ENCODE peak calls at places on chromosome 18, in four cellular contexts. I is A549, Q is stomach, N is brain microvascular endothelial cell. H is an unnamed sample.

GRCh38 chr18:33717339-33717738 is 139.3 kb downstream of the ASXL3 start:
- DNase-seq in I (no peak), Q (no peak), N (no peak), H (no peak)

GRCh38 chr18:42883177-42883576 is 232.3 kb downstream of the RIT2 start:
- DNase-seq in I (no peak), Q (no peak), N (no peak), H (no peak)

GRCh38 chr18:812673-813404 is 797 bp upstream of the YES1 start:
- DNase-seq in I (peak; percentile 70), Q (peak; percentile 66), N (peak; percentile 60), H (peak; percentile 61)

GRCh38 chr18:65221736-65222135 is 529.1 kb upstream of the CDH7 start:
- DNase-seq in I (no peak), Q (no peak), N (no peak), H (no peak)

GRCh38 chr18:6413554-6414117 is 1.1 kb downstream of the L3MBTL4 start:
- DNase-seq in I (no peak), Q (peak; percentile 35), N (no peak), H (no peak)

GRCh38 chr18:68500551-68500950 is 214.4 kb downstream of the TMX3 start:
- DNase-seq in I (no peak), Q (no peak), N (no peak), H (no peak)

GRCh38 chr18:7084766-7085080 is 32.9 kb downstream of the LAMA1 start:
- DNase-seq in I (no peak), Q (no peak), N (peak; percentile 49), H (peak; percentile 23)

GRCh38 chr18:54515149-54515548 is 75.9 kb upstream of the DYNAP start:
- DNase-seq in I (no peak), Q (no peak), N (no peak), H (no peak)

GRCh38 chr18:6044319-6044718 is 149.0 kb upstream of the TMEM200C start:
- DNase-seq in I (no peak), Q (no peak), N (no peak), H (no peak)

GRCh38 chr18:48949051-48949605 is 1.6 kb downstream of the SMAD7 start:
- DNase-seq in I (no peak), Q (peak; percentile 69), N (no peak), H (no peak)

GRCh38 chr18:44181951-44182350 is 498.7 kb upstream of the SETBP1 start:
- DNase-seq in I (no peak), Q (no peak), N (no peak), H (no peak)

GRCh38 chr18:68177807-68178702 is 536.9 kb downstream of the TMX3 start:
- DNase-seq in I (no peak), Q (peak; percentile 25), N (peak; percentile 96), H (peak; percentile 8)

GRCh38 chr18:14941256-14941655 is 193.3 kb downstream of the ANKRD30B start:
- DNase-seq in I (no peak), Q (no peak), N (no peak), H (no peak)

GRCh38 chr18:22594155-22594690 is 176.5 kb upstream of the CTAGE1 start:
- DNase-seq in I (no peak), Q (no peak), N (no peak), H (no peak)

GRCh38 chr18:59459352-59460059 is 100.4 kb upstream of the LMAN1 start:
- DNase-seq in I (peak; percentile 30), Q (no peak), N (no peak), H (peak; percentile 20)

GRCh38 chr18:21241224-21242131 is 554 bp upstream of the GREB1L start:
- DNase-seq in I (no peak), Q (no peak), N (no peak), H (no peak)

GRCh38 chr18:78006805-78007204 is 757.2 kb downstream of the GALR1 start:
- DNase-seq in I (no peak), Q (no peak), N (no peak), H (no peak)

GRCh38 chr18:48663931-48664847 is 125.4 kb downstream of the CTIF start:
- DNase-seq in I (peak; percentile 39), Q (peak; percentile 73), N (no peak), H (peak; percentile 41)

GRCh38 chr18:46794607-46795006 is 37.8 kb upstream of the ST8SIA5 start:
- DNase-seq in I (no peak), Q (no peak), N (no peak), H (no peak)

GRCh38 chr18:71831039-71831438 is 713.1 kb downstream of the CBLN2 start:
- DNase-seq in I (no peak), Q (no peak), N (no peak), H (no peak)

GRCh38 chr18:61308009-61308408 is 25.2 kb upstream of the CDH20 start:
- DNase-seq in I (no peak), Q (no peak), N (no peak), H (no peak)

GRCh38 chr18:76931171-76931570 is 108.8 kb downstream of the ZNF236 start:
- DNase-seq in I (no peak), Q (no peak), N (no peak), H (no peak)

GRCh38 chr18:76935722-76936337 is 113.5 kb downstream of the ZNF236 start:
- DNase-seq in I (no peak), Q (no peak), N (no peak), H (no peak)

GRCh38 chr18:76928179-76928868 is 106.0 kb downstream of the ZNF236 start:
- DNase-seq in I (no peak), Q (no peak), N (no peak), H (no peak)

GRCh38 chr18:76936877-76937276 is 114.5 kb downstream of the ZNF236 start:
- DNase-seq in I (no peak), Q (no peak), N (no peak), H (no peak)

GRCh38 chr18:76932026-76932819 is 109.9 kb downstream of the ZNF236 start:
- DNase-seq in I (no peak), Q (no peak), N (no peak), H (no peak)
- H3K27ac ChIP-seq in I (no peak overlapping the region), Q (no peak overlapping the region), N (no peak overlapping the region), H (no peak overlapping the region)

DNA sequence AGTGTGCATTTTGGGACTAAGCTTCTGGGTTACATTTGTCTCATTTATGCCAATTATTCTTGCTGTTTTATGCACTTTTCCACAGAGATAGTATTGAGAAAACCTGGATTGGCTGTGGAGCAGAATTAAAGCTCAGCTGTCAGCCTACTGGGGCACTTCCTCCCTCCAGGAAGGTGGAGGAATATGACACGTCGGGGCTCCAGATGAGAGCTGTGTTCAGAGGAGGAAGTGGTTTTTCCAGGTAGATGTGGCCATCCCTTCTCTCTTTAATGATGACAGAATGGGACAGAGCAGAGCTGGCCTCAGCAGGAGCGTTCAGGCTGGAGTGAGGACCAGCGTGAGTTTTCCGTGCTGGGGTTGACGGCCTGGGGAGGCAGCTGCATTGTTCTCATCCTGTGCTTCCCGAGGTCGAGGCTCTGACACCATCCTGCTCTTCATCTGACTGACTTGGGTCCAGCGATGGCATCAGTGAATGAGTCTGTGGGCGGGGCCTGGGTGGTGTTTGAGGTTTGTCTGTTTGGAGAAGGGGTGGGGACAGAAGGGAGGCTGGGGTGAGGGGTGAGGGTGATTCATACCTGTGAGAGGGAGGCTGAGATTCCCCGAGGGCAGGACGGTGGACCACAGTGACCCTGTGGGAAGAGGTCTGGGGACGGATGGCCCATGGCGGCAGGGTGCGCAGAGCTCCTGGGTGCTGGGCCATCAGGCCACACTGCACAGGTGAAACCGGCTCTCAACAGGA is 207.0 kb downstream of the LDLRAD4 start:
- DNase-seq in I (no peak), Q (no peak), N (no peak), H (no peak)
- H3K27ac ChIP-seq in I (no peak overlapping the region), Q (no peak overlapping the region), N (no peak overlapping the region), H (no peak overlapping the region)

GRCh38 chr18:2955966-2956521 is 56.9 kb downstream of the LPIN2 start:
- DNase-seq in I (no peak), Q (no peak), N (no peak), H (no peak)

GRCh38 chr18:2959341-2959740 is 53.6 kb downstream of the LPIN2 start:
- DNase-seq in I (no peak), Q (no peak), N (no peak), H (no peak)

GRCh38 chr18:2960983-2961696 is 51.8 kb downstream of the LPIN2 start:
- DNase-seq in I (no peak), Q (no peak), N (no peak), H (no peak)

GRCh38 chr18:2961828-2962227 is 51.1 kb downstream of the LPIN2 start:
- DNase-seq in I (no peak), Q (no peak), N (no peak), H (no peak)

GRCh38 chr18:2958819-2959298 is 54.1 kb downstream of the LPIN2 start:
- DNase-seq in I (no peak), Q (no peak), N (no peak), H (no peak)
- H3K27ac ChIP-seq in I (no peak overlapping the region), Q (peak overlapping the region; percentile 57), N (no peak overlapping the region), H (no peak overlapping the region)

DNA sequence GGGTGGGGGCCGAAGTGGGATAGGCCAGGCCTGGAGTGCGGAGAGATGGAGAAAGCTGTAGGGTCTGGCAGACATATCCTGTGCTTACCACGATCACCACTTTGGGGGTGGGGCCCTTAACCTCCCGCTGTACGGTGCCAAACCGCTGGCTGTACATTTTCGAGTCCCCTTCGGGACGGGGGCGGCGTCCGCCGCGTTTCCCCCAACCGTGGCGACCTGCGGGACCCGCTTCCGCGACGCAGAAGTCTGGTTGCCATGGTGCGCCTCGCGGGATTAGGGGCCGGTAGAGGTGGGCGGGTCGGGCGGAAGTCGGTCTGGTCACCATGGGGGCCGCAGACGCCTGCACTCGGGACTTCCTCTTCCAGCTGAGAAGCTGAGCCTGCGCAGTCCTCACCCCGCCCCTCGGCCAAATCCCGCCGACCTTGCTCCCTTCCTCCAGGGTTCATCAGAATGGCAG is at the start of gene CFAP53:
- DNase-seq in I (peak; percentile 85), Q (peak; percentile 89), N (peak; percentile 89), H (peak; percentile 67)
- H3K27ac ChIP-seq in I (peak within 1 kb of the TSS; percentile 78), Q (no peak within 1 kb of the TSS), N (no peak within 1 kb of the TSS), H (peak within 1 kb of the TSS; percentile 62)

GRCh38 chr18:70423988-70424387 is 135.1 kb downstream of the SOCS6 start:
- DNase-seq in I (no peak), Q (peak; percentile 55), N (no peak), H (peak; percentile 50)
- H3K27ac ChIP-seq in I (peak overlapping the region; percentile 100), Q (no peak overlapping the region), N (no peak overlapping the region), H (no peak overlapping the region)

GRCh38 chr18:35172451-35173035 is 68.3 kb upstream of the ZNF397 start:
- DNase-seq in I (no peak), Q (no peak), N (no peak), H (no peak)

GRCh38 chr18:35171315-35171987 is 69.4 kb upstream of the ZNF397 start:
- DNase-seq in I (no peak), Q (no peak), N (no peak), H (no peak)

GRCh38 chr18:35172009-35172408 is 68.8 kb upstream of the ZNF397 start:
- DNase-seq in I (no peak), Q (no peak), N (no peak), H (no peak)

GRCh38 chr18:35176925-35177324 is 63.9 kb upstream of the ZNF397 start:
- DNase-seq in I (no peak), Q (no peak), N (no peak), H (no peak)

DNA sequence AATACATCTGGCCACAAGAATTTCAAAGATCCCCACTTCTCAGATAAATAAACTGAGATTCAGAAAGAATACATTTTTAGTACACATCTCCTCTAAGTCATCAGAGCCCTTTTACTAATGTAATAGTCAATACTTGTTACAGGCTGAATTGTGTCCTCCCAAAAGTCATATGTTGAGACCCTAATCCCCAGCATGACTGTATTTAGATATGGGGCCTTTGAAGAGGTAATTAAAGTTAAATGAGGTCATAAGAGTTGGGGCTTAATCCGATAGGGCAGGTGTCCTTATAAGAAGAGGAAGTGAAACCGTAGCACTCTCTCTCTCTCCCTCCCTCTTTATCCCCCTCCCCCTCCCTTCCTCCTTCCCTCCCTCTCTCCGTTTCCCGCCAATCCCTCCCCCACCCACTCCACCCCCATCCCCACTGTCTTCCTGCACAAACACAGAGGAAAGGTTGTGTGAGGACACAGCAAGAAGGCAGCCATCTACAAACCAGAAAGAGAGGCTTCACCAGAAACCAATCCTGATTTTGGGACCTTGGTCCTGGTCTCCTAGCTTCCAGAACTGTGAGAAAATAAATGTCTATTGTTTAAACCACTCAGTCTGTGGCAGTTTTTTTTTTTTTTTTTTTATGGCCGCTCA is 66.6 kb upstream of the ZNF397 start:
- DNase-seq in I (no peak), Q (no peak), N (no peak), H (no peak)
- H3K27ac ChIP-seq in I (no peak overlapping the region), Q (no peak overlapping the region), N (no peak overlapping the region), H (no peak overlapping the region)

H was measured in RWPE1.